ENCODE peak calls at places on chromosomes 16 and 17, in four cellular contexts. V, K, M and Y are unnamed samples.
A peak's percentile ranks its signal among the peaks of the same experiment; 100 is the strongest.

GRCh38 chr16:50208460-50208931 is 55.4 kb downstream of the TENT4B start:
- DNase-seq in V (no peak), K (no peak), M (no peak), Y (peak; percentile 16)

GRCh38 chr16:54286330-54287017 is at the start of gene IRX3:
- DNase-seq in V (peak; percentile 88), K (no peak), M (peak; percentile 95), Y (peak; percentile 91)

GRCh38 chr17:42436401-42436800 is 13.3 kb upstream of the CAVIN1 start:
- DNase-seq in V (no peak), K (no peak), M (no peak), Y (peak; percentile 82)

GRCh38 chr17:41393294-41393693 is 4.1 kb downstream of the KRT31 start:
- DNase-seq in V (no peak), K (no peak), M (no peak), Y (no peak)

GRCh38 chr17:19726615-19727376 is 10.4 kb upstream of the SLC47A2 start:
- DNase-seq in V (no peak), K (no peak), M (no peak), Y (no peak)

GRCh38 chr16:51569204-51569911 is 418.3 kb upstream of the SALL1 start:
- DNase-seq in V (peak; percentile 10), K (no peak), M (no peak), Y (no peak)

GRCh38 chr16:84268231-84268630 is 26.4 kb upstream of the WFDC1 start:
- DNase-seq in V (no peak), K (no peak), M (no peak), Y (no peak)

GRCh38 chr17:4142107-4142900 is 526 bp downstream of the ZZEF1 start:
- DNase-seq in V (no peak), K (no peak), M (no peak), Y (peak; percentile 27)

GRCh38 chr16:49596119-49596518 is 222.5 kb downstream of the C16orf78 start:
- DNase-seq in V (no peak), K (no peak), M (peak; percentile 63), Y (no peak)

GRCh38 chr17:40106089-40106759 is 5.8 kb upstream of the NR1D1 start:
- DNase-seq in V (no peak), K (no peak), M (no peak), Y (no peak)

GRCh38 chr17:40109471-40109824 is 9.1 kb upstream of the NR1D1 start:
- DNase-seq in V (no peak), K (no peak), M (no peak), Y (peak; percentile 57)

GRCh38 chr17:40104570-40105471 is 4.4 kb upstream of the NR1D1 start:
- DNase-seq in V (no peak), K (no peak), M (no peak), Y (no peak)

GRCh38 chr17:40107266-40107980 is 7.0 kb upstream of the NR1D1 start:
- DNase-seq in V (no peak), K (no peak), M (no peak), Y (peak; percentile 41)

DNA sequence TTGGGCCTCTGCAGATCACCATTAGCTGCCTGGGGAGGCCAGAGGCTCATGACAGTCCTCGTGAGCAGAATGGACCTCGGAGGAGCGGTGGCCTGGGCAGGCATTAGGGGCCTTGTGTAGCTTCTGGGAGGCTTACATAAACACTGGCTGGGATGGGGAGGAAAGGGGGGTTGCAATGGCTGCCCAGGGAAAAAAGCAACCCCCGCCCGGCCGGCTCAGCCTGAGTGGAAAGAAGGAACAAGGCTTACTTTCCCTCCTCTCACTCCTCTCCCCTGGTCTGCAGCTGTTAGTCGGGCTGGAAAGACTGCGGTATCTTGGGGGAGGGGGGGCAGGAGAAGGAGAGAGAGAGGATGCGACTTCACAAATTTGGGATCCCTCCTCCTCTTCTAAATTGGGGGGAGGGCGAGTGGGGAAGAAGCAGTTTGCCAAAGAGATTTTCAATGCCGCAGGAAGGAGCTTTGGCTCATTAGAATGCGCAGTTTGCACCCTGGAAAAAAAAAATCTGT is 6.4 kb upstream of the NR1D1 start:
- DNase-seq in V (no peak), K (no peak), M (no peak), Y (no peak)
- TF ChIP-seq PBX3 in V (no peak), K (no peak), M (no peak), Y (no peak)

GRCh38 chr16:70470927-70471341 is 16.5 kb downstream of the FCSK start:
- DNase-seq in V (peak; percentile 66), K (no peak), M (peak; percentile 87), Y (peak; percentile 61)
- TF ChIP-seq PBX3 in V (no peak), K (no peak), M (no peak), Y (no peak)

GRCh38 chr17:45291170-45291805 is 25.5 kb downstream of the MAP3K14 start:
- DNase-seq in V (no peak), K (no peak), M (no peak), Y (no peak)

GRCh38 chr17:45290269-45290765 is 26.5 kb downstream of the MAP3K14 start:
- DNase-seq in V (no peak), K (no peak), M (no peak), Y (no peak)

GRCh38 chr17:45287526-45288264 is 25.8 kb upstream of the SPATA32 start:
- DNase-seq in V (no peak), K (no peak), M (peak; percentile 90), Y (no peak)

GRCh38 chr17:45288825-45289224 is 26.9 kb upstream of the SPATA32 start:
- DNase-seq in V (no peak), K (no peak), M (no peak), Y (no peak)

GRCh38 chr17:45289316-45290268 is 27.2 kb downstream of the MAP3K14 start:
- DNase-seq in V (no peak), K (no peak), M (no peak), Y (no peak)
- TF ChIP-seq PBX3 in V (no peak), K (no peak), M (no peak), Y (no peak)

DNA sequence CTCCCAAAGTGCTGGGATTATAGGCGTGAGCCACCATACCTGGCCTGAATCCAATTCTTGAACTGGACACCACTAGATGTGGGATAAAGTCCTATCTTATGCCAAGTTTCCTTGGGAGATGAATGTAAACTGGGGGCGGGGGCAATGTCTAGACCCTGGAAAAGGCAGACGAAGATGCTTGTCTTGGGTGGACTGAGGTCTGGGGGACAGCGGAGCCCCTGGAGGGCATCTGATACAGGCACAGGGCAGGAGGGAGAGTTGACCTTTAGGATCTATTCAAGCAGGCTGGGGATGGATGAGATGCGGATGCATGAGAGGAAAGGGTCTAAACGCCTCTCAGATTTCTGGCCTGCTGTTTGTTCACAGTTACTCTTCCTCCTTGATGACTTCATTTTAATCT is 11.7 kb downstream of the C1QTNF1 start:
- DNase-seq in V (no peak), K (no peak), M (no peak), Y (no peak)
- TF ChIP-seq PBX3 in V (no peak), K (no peak), M (no peak), Y (no peak)

GRCh38 chr17:38428150-38428642 is at the start of gene ARHGAP23:
- DNase-seq in V (peak; percentile 60), K (no peak), M (peak; percentile 96), Y (no peak)
- TF ChIP-seq PBX3 in V (no peak), K (no peak), M (no peak), Y (no peak)